ENCODE peak calls at places on chromosomes 11 and 22, in eight cellular contexts. One of them, this sample, is unnamed.

GRCh38 chr11:975824-976223 is 50.2 kb downstream of the AP2A2 start:
- DNase-seq in heart left ventricle: no peak
- DNase-seq in gastrocnemius medialis: no peak
- DNase-seq in IMR-90: peak; percentile 52
- DNase-seq in hepatocyte: no peak
- DNase-seq in H1: peak; percentile 69
- DNase-seq in thyroid gland: no peak
- DNase-seq in tibial nerve: no peak
- DNase-seq in this sample: no peak

GRCh38 chr22:18048441-18048898 is 24.1 kb upstream of the MICAL3 start:
- DNase-seq in heart left ventricle: no peak
- DNase-seq in gastrocnemius medialis: no peak
- DNase-seq in IMR-90: peak; percentile 57
- DNase-seq in hepatocyte: no peak
- DNase-seq in H1: no peak
- DNase-seq in thyroid gland: no peak
- DNase-seq in tibial nerve: no peak
- DNase-seq in this sample: no peak

GRCh38 chr11:59206635-59207034 is 6.1 kb downstream of the MPEG1 start:
- DNase-seq in heart left ventricle: peak; percentile 32
- DNase-seq in gastrocnemius medialis: no peak
- DNase-seq in IMR-90: peak; percentile 25
- DNase-seq in hepatocyte: peak; percentile 58
- DNase-seq in H1: peak; percentile 65
- DNase-seq in thyroid gland: peak; percentile 36
- DNase-seq in tibial nerve: peak; percentile 58
- DNase-seq in this sample: no peak

GRCh38 chr11:18171377-18172000 is 1.1 kb upstream of the MRGPRX4 start:
- DNase-seq in heart left ventricle: no peak
- DNase-seq in gastrocnemius medialis: no peak
- DNase-seq in IMR-90: no peak
- DNase-seq in hepatocyte: peak; percentile 52
- DNase-seq in H1: no peak
- DNase-seq in thyroid gland: peak; percentile 25
- DNase-seq in tibial nerve: peak; percentile 16
- DNase-seq in this sample: no peak

GRCh38 chr22:32119568-32120235 is 39.4 kb downstream of the C22orf42 start:
- DNase-seq in heart left ventricle: no peak
- DNase-seq in gastrocnemius medialis: no peak
- DNase-seq in IMR-90: no peak
- DNase-seq in hepatocyte: no peak
- DNase-seq in H1: peak; percentile 45
- DNase-seq in thyroid gland: no peak
- DNase-seq in tibial nerve: no peak
- DNase-seq in this sample: no peak

GRCh38 chr11:14764899-14765527 is 121.4 kb downstream of the PDE3B start:
- DNase-seq in heart left ventricle: no peak
- DNase-seq in gastrocnemius medialis: no peak
- DNase-seq in IMR-90: peak; percentile 3
- DNase-seq in hepatocyte: no peak
- DNase-seq in H1: no peak
- DNase-seq in thyroid gland: no peak
- DNase-seq in tibial nerve: no peak
- DNase-seq in this sample: no peak

GRCh38 chr11:134515081-134515960 is 103.3 kb upstream of the B3GAT1 start:
- DNase-seq in heart left ventricle: no peak
- DNase-seq in gastrocnemius medialis: no peak
- DNase-seq in IMR-90: no peak
- DNase-seq in hepatocyte: peak; percentile 28
- DNase-seq in H1: no peak
- DNase-seq in thyroid gland: no peak
- DNase-seq in tibial nerve: no peak
- DNase-seq in this sample: no peak

GRCh38 chr11:117382746-117383145 is 55.1 kb downstream of the CEP164 start:
- DNase-seq in heart left ventricle: no peak
- DNase-seq in gastrocnemius medialis: no peak
- DNase-seq in IMR-90: no peak
- DNase-seq in hepatocyte: no peak
- DNase-seq in H1: no peak
- DNase-seq in thyroid gland: no peak
- DNase-seq in tibial nerve: no peak
- DNase-seq in this sample: no peak

GRCh38 chr11:128519353-128519752 is 68.0 kb downstream of the ETS1 start:
- DNase-seq in heart left ventricle: no peak
- DNase-seq in gastrocnemius medialis: no peak
- DNase-seq in IMR-90: no peak
- DNase-seq in hepatocyte: no peak
- DNase-seq in H1: no peak
- DNase-seq in thyroid gland: no peak
- DNase-seq in tibial nerve: no peak
- DNase-seq in this sample: no peak

GRCh38 chr22:45781941-45782340 is 110.3 kb downstream of the ATXN10 start:
- DNase-seq in heart left ventricle: no peak
- DNase-seq in gastrocnemius medialis: no peak
- DNase-seq in IMR-90: peak; percentile 54
- DNase-seq in hepatocyte: no peak
- DNase-seq in H1: no peak
- DNase-seq in thyroid gland: no peak
- DNase-seq in tibial nerve: no peak
- DNase-seq in this sample: no peak

GRCh38 chr11:42462558-42463310 is 849.1 kb upstream of the API5 start:
- DNase-seq in heart left ventricle: no peak
- DNase-seq in gastrocnemius medialis: no peak
- DNase-seq in IMR-90: no peak
- DNase-seq in hepatocyte: no peak
- DNase-seq in H1: no peak
- DNase-seq in thyroid gland: no peak
- DNase-seq in tibial nerve: no peak
- DNase-seq in this sample: no peak

GRCh38 chr11:103338621-103339484 is 229.6 kb downstream of the DYNC2H1 start:
- DNase-seq in heart left ventricle: no peak
- DNase-seq in gastrocnemius medialis: no peak
- DNase-seq in IMR-90: peak; percentile 66
- DNase-seq in hepatocyte: peak; percentile 13
- DNase-seq in H1: peak; percentile 50
- DNase-seq in thyroid gland: no peak
- DNase-seq in tibial nerve: no peak
- DNase-seq in this sample: no peak

GRCh38 chr11:73252577-73253191 is 19.5 kb upstream of the P2RY6 start:
- DNase-seq in heart left ventricle: no peak
- DNase-seq in gastrocnemius medialis: no peak
- DNase-seq in IMR-90: no peak
- DNase-seq in hepatocyte: no peak
- DNase-seq in H1: no peak
- DNase-seq in thyroid gland: no peak
- DNase-seq in tibial nerve: no peak
- DNase-seq in this sample: no peak

GRCh38 chr11:110903378-110903777 is 191.1 kb upstream of the ARHGAP20 start:
- DNase-seq in heart left ventricle: no peak
- DNase-seq in gastrocnemius medialis: no peak
- DNase-seq in IMR-90: no peak
- DNase-seq in hepatocyte: no peak
- DNase-seq in H1: no peak
- DNase-seq in thyroid gland: no peak
- DNase-seq in tibial nerve: no peak
- DNase-seq in this sample: no peak

GRCh38 chr11:34564807-34565241 is 51.2 kb upstream of the ELF5 start:
- DNase-seq in heart left ventricle: no peak
- DNase-seq in gastrocnemius medialis: peak; percentile 34
- DNase-seq in IMR-90: no peak
- DNase-seq in hepatocyte: no peak
- DNase-seq in H1: no peak
- DNase-seq in thyroid gland: peak; percentile 15
- DNase-seq in tibial nerve: no peak
- DNase-seq in this sample: no peak

GRCh38 chr11:128458316-128458715 is 129.0 kb downstream of the ETS1 start:
- DNase-seq in heart left ventricle: no peak
- DNase-seq in gastrocnemius medialis: no peak
- DNase-seq in IMR-90: peak; percentile 97
- DNase-seq in hepatocyte: no peak
- DNase-seq in H1: no peak
- DNase-seq in thyroid gland: no peak
- DNase-seq in tibial nerve: no peak
- DNase-seq in this sample: no peak

GRCh38 chr11:12195773-12196172 is 85.4 kb downstream of the MICAL2 start:
- DNase-seq in heart left ventricle: no peak
- DNase-seq in gastrocnemius medialis: no peak
- DNase-seq in IMR-90: no peak
- DNase-seq in hepatocyte: no peak
- DNase-seq in H1: no peak
- DNase-seq in thyroid gland: no peak
- DNase-seq in tibial nerve: no peak
- DNase-seq in this sample: no peak

GRCh38 chr22:41181349-41182241 is 23.5 kb upstream of the L3MBTL2 start:
- DNase-seq in heart left ventricle: no peak
- DNase-seq in gastrocnemius medialis: peak; percentile 68
- DNase-seq in IMR-90: peak; percentile 66
- DNase-seq in hepatocyte: no peak
- DNase-seq in H1: no peak
- DNase-seq in thyroid gland: no peak
- DNase-seq in tibial nerve: no peak
- DNase-seq in this sample: no peak

GRCh38 chr11:19861171-19861570 is 148.5 kb downstream of the NAV2 start:
- DNase-seq in heart left ventricle: no peak
- DNase-seq in gastrocnemius medialis: no peak
- DNase-seq in IMR-90: no peak
- DNase-seq in hepatocyte: no peak
- DNase-seq in H1: no peak
- DNase-seq in thyroid gland: no peak
- DNase-seq in tibial nerve: no peak
- DNase-seq in this sample: no peak

GRCh38 chr11:62122076-62122475 is 1.7 kb upstream of the INCENP start:
- DNase-seq in heart left ventricle: no peak
- DNase-seq in gastrocnemius medialis: no peak
- DNase-seq in IMR-90: no peak
- DNase-seq in hepatocyte: no peak
- DNase-seq in H1: no peak
- DNase-seq in thyroid gland: peak; percentile 21
- DNase-seq in tibial nerve: no peak
- DNase-seq in this sample: no peak
- TF ChIP-seq CTCF in heart left ventricle: no peak
- TF ChIP-seq CTCF in gastrocnemius medialis: no peak
- TF ChIP-seq CTCF in IMR-90: peak; percentile 22
- TF ChIP-seq CTCF in hepatocyte: peak; percentile 21
- TF ChIP-seq CTCF in H1: peak; percentile 53
- TF ChIP-seq CTCF in thyroid gland: no peak
- TF ChIP-seq CTCF in tibial nerve: no peak
- TF ChIP-seq CTCF in this sample: no peak

GRCh38 chr11:120186408-120186798 is 24.4 kb upstream of the OAF start:
- DNase-seq in heart left ventricle: no peak
- DNase-seq in gastrocnemius medialis: no peak
- DNase-seq in IMR-90: no peak
- DNase-seq in hepatocyte: no peak
- DNase-seq in H1: peak; percentile 29
- DNase-seq in thyroid gland: no peak
- DNase-seq in tibial nerve: no peak
- DNase-seq in this sample: no peak

GRCh38 chr11:120186799-120187591 is 23.8 kb upstream of the OAF start:
- DNase-seq in heart left ventricle: peak; percentile 52
- DNase-seq in gastrocnemius medialis: no peak
- DNase-seq in IMR-90: peak; percentile 61
- DNase-seq in hepatocyte: peak; percentile 63
- DNase-seq in H1: no peak
- DNase-seq in thyroid gland: no peak
- DNase-seq in tibial nerve: no peak
- DNase-seq in this sample: no peak

GRCh38 chr11:120191058-120191457 is 19.8 kb upstream of the OAF start:
- DNase-seq in heart left ventricle: no peak
- DNase-seq in gastrocnemius medialis: no peak
- DNase-seq in IMR-90: no peak
- DNase-seq in hepatocyte: no peak
- DNase-seq in H1: no peak
- DNase-seq in thyroid gland: no peak
- DNase-seq in tibial nerve: no peak
- DNase-seq in this sample: no peak

GRCh38 chr11:120188371-120188770 is 22.5 kb upstream of the OAF start:
- DNase-seq in heart left ventricle: no peak
- DNase-seq in gastrocnemius medialis: no peak
- DNase-seq in IMR-90: no peak
- DNase-seq in hepatocyte: no peak
- DNase-seq in H1: no peak
- DNase-seq in thyroid gland: no peak
- DNase-seq in tibial nerve: no peak
- DNase-seq in this sample: no peak

GRCh38 chr11:120188831-120189455 is 21.9 kb upstream of the OAF start:
- DNase-seq in heart left ventricle: no peak
- DNase-seq in gastrocnemius medialis: no peak
- DNase-seq in IMR-90: no peak
- DNase-seq in hepatocyte: no peak
- DNase-seq in H1: no peak
- DNase-seq in thyroid gland: no peak
- DNase-seq in tibial nerve: no peak
- DNase-seq in this sample: no peak
- H3K27ac ChIP-seq in heart left ventricle: no peak overlapping the region
- H3K27ac ChIP-seq in gastrocnemius medialis: no peak overlapping the region
- H3K27ac ChIP-seq in IMR-90: no peak overlapping the region
- H3K27ac ChIP-seq in hepatocyte: peak overlapping the region; percentile 98
- H3K27ac ChIP-seq in H1: no peak overlapping the region
- H3K27ac ChIP-seq in thyroid gland: no peak overlapping the region
- H3K27ac ChIP-seq in tibial nerve: peak overlapping the region; percentile 89
- H3K27ac ChIP-seq in this sample: no peak overlapping the region

GRCh38 chr22:50262460-50262911 is 1.0 kb upstream of the MAPK12 start:
- DNase-seq in heart left ventricle: no peak
- DNase-seq in gastrocnemius medialis: peak; percentile 93
- DNase-seq in IMR-90: no peak
- DNase-seq in hepatocyte: no peak
- DNase-seq in H1: no peak
- DNase-seq in thyroid gland: no peak
- DNase-seq in tibial nerve: no peak
- DNase-seq in this sample: no peak
- H3K27me3 ChIP-seq in heart left ventricle: no peaks in the 10 kb centered on the region
- H3K27me3 ChIP-seq in gastrocnemius medialis: no peaks in the 10 kb centered on the region
- H3K27me3 ChIP-seq in IMR-90: no peaks in the 10 kb centered on the region
- H3K27me3 ChIP-seq in hepatocyte: peaks cover 6% of the 10 kb centered on the region
- H3K27me3 ChIP-seq in H1: peaks cover 1% of the 10 kb centered on the region
- H3K27me3 ChIP-seq in thyroid gland: peaks cover 5% of the 10 kb centered on the region
- H3K27me3 ChIP-seq in tibial nerve: no peaks in the 10 kb centered on the region
- H3K27me3 ChIP-seq in this sample: no peaks in the 10 kb centered on the region

DNA sequence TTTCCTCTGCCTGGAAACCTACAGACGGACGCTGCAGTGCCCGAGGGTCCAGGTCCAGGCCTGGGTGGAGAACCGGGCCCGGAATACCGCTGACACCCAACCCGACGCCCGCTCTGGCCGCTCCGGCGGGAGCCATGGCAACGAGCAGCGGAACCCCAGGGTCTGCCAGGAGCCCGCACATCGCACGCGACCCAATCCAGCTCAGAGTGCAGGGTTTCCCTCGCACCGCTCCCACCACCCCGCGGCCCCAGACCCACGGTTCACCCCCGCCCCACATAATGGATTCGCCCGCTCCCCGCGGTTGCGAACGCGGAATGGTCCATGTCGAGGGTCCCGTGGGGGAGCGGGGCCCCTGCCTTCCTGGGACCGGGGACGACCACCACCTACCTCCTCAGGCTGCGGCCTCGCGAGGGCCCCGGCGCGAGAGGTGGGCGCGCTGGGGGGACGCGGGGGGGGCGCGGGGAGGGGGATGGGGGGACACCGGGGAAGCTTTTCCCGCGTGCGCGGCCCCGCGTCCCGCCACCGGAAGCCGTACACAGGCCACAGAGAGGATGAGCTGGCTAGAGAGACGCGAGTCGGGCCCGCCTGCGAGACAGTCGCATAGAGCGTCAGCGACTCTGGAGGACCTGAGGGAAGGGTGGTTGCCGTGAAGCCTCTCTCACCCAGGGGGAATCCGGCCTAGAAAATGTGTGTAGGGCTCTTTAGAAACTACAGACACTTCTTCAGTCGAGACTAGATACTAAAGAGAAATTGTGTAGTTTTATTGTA is at the start of gene SSRP1:
- DNase-seq in heart left ventricle: peak; percentile 89
- DNase-seq in gastrocnemius medialis: peak; percentile 87
- DNase-seq in IMR-90: peak; percentile 83
- DNase-seq in hepatocyte: peak; percentile 93
- DNase-seq in H1: peak; percentile 82
- DNase-seq in thyroid gland: peak; percentile 87
- DNase-seq in tibial nerve: peak; percentile 67
- DNase-seq in this sample: peak; percentile 87
- TF ChIP-seq CTCF in heart left ventricle: no peak
- TF ChIP-seq CTCF in gastrocnemius medialis: no peak
- TF ChIP-seq CTCF in IMR-90: no peak
- TF ChIP-seq CTCF in hepatocyte: no peak
- TF ChIP-seq CTCF in H1: no peak
- TF ChIP-seq CTCF in thyroid gland: no peak
- TF ChIP-seq CTCF in tibial nerve: no peak
- TF ChIP-seq CTCF in this sample: no peak

This sample was measured in lung.